ENCODE peak calls at places on chromosomes 7 and 10, in four cellular contexts. P is CD4-positive, alpha-beta T cell; T is H9; X is RWPE1. H is an unnamed sample.

GRCh38 chr10:112000466-112000865 is 183.1 kb downstream of the GPAM start:
- DNase-seq in P (no peak), X (no peak), T (no peak), H (no peak)

GRCh38 chr10:3229815-3230214 is 57.2 kb upstream of the PITRM1 start:
- DNase-seq in T (no peak), P (no peak), X (no peak), H (no peak)

GRCh38 chr10:106559442-106559841 is 605.1 kb downstream of the SORCS1 start:
- DNase-seq in X (no peak), T (no peak), P (no peak), H (no peak)

GRCh38 chr10:11210211-11210922 is 192.7 kb downstream of the CELF2 start:
- DNase-seq in P (no peak), X (peak; percentile 3), T (no peak), H (no peak)

GRCh38 chr7:5320802-5321396 is 38.2 kb downstream of the SLC29A4 start:
- DNase-seq in P (no peak), X (no peak), T (no peak), H (no peak)

GRCh38 chr10:131517781-131518180 is 206.3 kb upstream of the TCERG1L start:
- DNase-seq in X (no peak), P (no peak), T (no peak), H (no peak)

GRCh38 chr10:29649561-29650551 is 15.1 kb upstream of the SVIL start:
- DNase-seq in P (no peak), T (no peak), X (no peak), H (no peak)

GRCh38 chr10:21727452-21728168 is 193.6 kb downstream of the MLLT10 start:
- DNase-seq in P (no peak), X (no peak), T (no peak), H (no peak)

GRCh38 chr10:116272497-116273221 is at the start of gene GFRA1:
- DNase-seq in X (no peak), T (peak; percentile 55), P (no peak), H (peak; percentile 74)

GRCh38 chr10:470339-471003 is 219.0 kb downstream of the DIP2C start:
- DNase-seq in P (peak; percentile 26), T (peak; percentile 18), X (no peak), H (peak; percentile 34)

GRCh38 chr7:75854233-75854632 is 24.6 kb upstream of the RHBDD2 start:
- DNase-seq in T (no peak), X (no peak), P (no peak), H (no peak)

GRCh38 chr10:133133471-133134231 is 26.4 kb upstream of the KNDC1 start:
- DNase-seq in P (no peak), T (no peak), X (no peak), H (no peak)

GRCh38 chr7:30923774-30924413 is 12.2 kb downstream of the AQP1 start:
- DNase-seq in X (no peak), T (peak; percentile 22), P (no peak), H (peak; percentile 44)

GRCh38 chr7:30859202-30859939 is 52.3 kb upstream of the AQP1 start:
- DNase-seq in X (no peak), P (no peak), T (no peak), H (no peak)

GRCh38 chr7:106111671-106112117 is 418 bp downstream of the SYPL1 start:
- DNase-seq in P (no peak), X (peak; percentile 54), T (no peak), H (no peak)

GRCh38 chr7:70380315-70381027 is 751.5 kb upstream of the GALNT17 start:
- DNase-seq in T (no peak), X (no peak), P (no peak), H (no peak)

GRCh38 chr10:42513921-42514320 is 124.4 kb downstream of the ZNF33B start:
- DNase-seq in X (no peak), T (no peak), P (no peak), H (no peak)

GRCh38 chr10:33336606-33337334 is 2.3 kb upstream of the NRP1 start:
- DNase-seq in T (peak; percentile 48), P (no peak), X (peak; percentile 30), H (peak; percentile 77)

GRCh38 chr7:155645652-155646051 is 1.2 kb downstream of the RBM33 start:
- DNase-seq in T (no peak), X (no peak), P (no peak), H (no peak)

GRCh38 chr10:370222-370825 is 235.1 kb downstream of the ZMYND11 start:
- DNase-seq in T (no peak), X (no peak), P (no peak), H (no peak)

GRCh38 chr7:74007260-74007567 is 20.8 kb upstream of the ELN start:
- DNase-seq in T (no peak), P (no peak), X (no peak), H (no peak)

GRCh38 chr10:88272186-88272585 is 310.9 kb downstream of the RNLS start:
- DNase-seq in P (no peak), T (no peak), X (no peak), H (no peak)

GRCh38 chr7:78985509-78985908 is 468.0 kb downstream of the MAGI2 start:
- DNase-seq in X (no peak), P (no peak), T (no peak), H (no peak)

GRCh38 chr7:44489955-44490350 is 505 bp downstream of the NUDCD3 start:
- DNase-seq in X (peak; percentile 39), P (peak; percentile 43), T (no peak), H (no peak)

GRCh38 chr7:99028261-99028971 is 115.5 kb downstream of the SMURF1 start:
- DNase-seq in P (no peak), X (no peak), T (no peak), H (no peak)

GRCh38 chr7:82699773-82700186 is 256.2 kb upstream of the CACNA2D1 start:
- DNase-seq in P (no peak), X (peak; percentile 4), T (no peak), H (no peak)

GRCh38 chr7:43085992-43086391 is 26.5 kb upstream of the HECW1 start:
- DNase-seq in X (no peak), P (no peak), T (no peak), H (no peak)

GRCh38 chr7:105975770-105976428 is 12.8 kb downstream of the CDHR3 start:
- DNase-seq in P (no peak), T (no peak), X (peak; percentile 15), H (no peak)

GRCh38 chr7:91993976-91994375 is 53.3 kb downstream of the AKAP9 start:
- DNase-seq in X (no peak), T (no peak), P (no peak), H (no peak)

GRCh38 chr10:27143686-27144085 is 10.5 kb downstream of the YME1L1 start:
- DNase-seq in P (no peak), T (no peak), X (no peak), H (no peak)

GRCh38 chr7:143384741-143385631 is 3.8 kb downstream of the ZYX start:
- DNase-seq in P (no peak), T (peak; percentile 31), X (no peak), H (no peak)

GRCh38 chr7:143382791-143383641 is 1.9 kb downstream of the ZYX start:
- DNase-seq in T (peak; percentile 25), P (no peak), X (no peak), H (no peak)

GRCh38 chr7:143382126-143382790 is 1.1 kb downstream of the ZYX start:
- DNase-seq in P (no peak), X (no peak), T (no peak), H (no peak)

GRCh38 chr7:143383642-143383957 is 2.5 kb downstream of the ZYX start:
- DNase-seq in T (no peak), X (no peak), P (no peak), H (no peak)

GRCh38 chr7:143384148-143384547 is 3.0 kb downstream of the ZYX start:
- DNase-seq in T (no peak), P (no peak), X (no peak), H (no peak)
- TF ChIP-seq CTCF in T (no peak), P (no peak), X (no peak), H (no peak)

GRCh38 chr7:151598045-151598444 is 78.3 kb upstream of the RHEB start:
- DNase-seq in P (no peak), T (no peak), X (peak; percentile 73), H (peak; percentile 6)

GRCh38 chr7:151601521-151602305 is 82.0 kb upstream of the RHEB start:
- DNase-seq in X (no peak), P (no peak), T (no peak), H (peak; percentile 39)

GRCh38 chr7:151595702-151596340 is 76.1 kb upstream of the RHEB start:
- DNase-seq in X (no peak), P (no peak), T (no peak), H (no peak)

GRCh38 chr7:151597541-151597940 is 77.8 kb upstream of the RHEB start:
- DNase-seq in X (no peak), P (no peak), T (no peak), H (no peak)

GRCh38 chr7:151599401-151600227 is 79.9 kb upstream of the RHEB start:
- DNase-seq in T (no peak), X (peak; percentile 84), P (no peak), H (peak; percentile 36)
- TF ChIP-seq CTCF in T (no peak), X (no peak), P (no peak), H (no peak)

GRCh38 chr7:35971133-35971995 is 170.5 kb downstream of the SEPTIN7 start:
- DNase-seq in X (no peak), T (no peak), P (no peak), H (no peak)
- TF ChIP-seq CTCF in X (no peak), T (no peak), P (no peak), H (no peak)

GRCh38 chr10:53422223-53422888 is 649.8 kb upstream of the MBL2 start:
- DNase-seq in P (no peak), X (no peak), T (no peak), H (no peak)
- TF ChIP-seq CTCF in P (no peak), X (no peak), T (peak; percentile 31), H (no peak)

GRCh38 chr7:23234569-23235296 is 11.8 kb upstream of the GPNMB start:
- DNase-seq in X (no peak), T (no peak), P (no peak), H (no peak)
- TF ChIP-seq CTCF in X (no peak), T (no peak), P (no peak), H (no peak)

DNA sequence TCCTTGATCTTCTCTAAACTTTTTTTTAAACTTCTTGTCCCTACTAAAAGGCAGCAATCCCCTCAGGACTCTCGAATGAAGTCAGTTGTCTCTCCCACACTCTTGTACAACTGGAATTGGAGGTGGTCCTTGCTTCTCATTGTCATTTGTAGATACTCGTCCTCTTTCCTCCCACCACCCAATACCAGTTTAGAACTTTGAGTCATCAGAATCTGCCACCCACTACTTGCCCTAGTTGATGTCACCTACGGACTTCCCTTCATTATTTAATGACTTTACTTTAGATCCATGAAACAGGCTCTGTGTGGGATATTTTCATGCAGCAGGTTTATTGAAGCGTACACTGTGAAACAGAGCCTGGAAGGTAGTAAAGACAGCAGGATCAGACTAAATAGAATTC is 28.6 kb upstream of the LHFPL3 start:
- DNase-seq in P (no peak), T (no peak), X (no peak), H (no peak)
- TF ChIP-seq CTCF in P (no peak), T (no peak), X (no peak), H (no peak)

DNA sequence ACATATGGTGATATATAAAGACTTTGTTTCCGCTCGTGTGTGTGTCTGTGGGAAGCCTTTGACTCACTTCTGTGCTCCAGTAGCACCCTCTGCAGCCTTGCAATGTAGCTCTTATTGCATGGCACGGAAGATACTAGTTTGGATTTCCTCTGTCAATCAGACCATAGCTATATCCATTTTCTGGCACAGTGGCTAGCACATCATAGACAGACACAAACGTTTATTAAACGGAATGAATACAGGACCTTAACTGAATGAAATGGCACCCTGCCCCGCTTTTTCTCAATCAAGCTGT is 124.0 kb upstream of the PTPN20 start:
- DNase-seq in P (no peak), T (no peak), X (peak; percentile 0), H (no peak)
- TF ChIP-seq CTCF in P (no peak), T (no peak), X (no peak), H (no peak)